ENCODE peak calls at places on chromosomes 3 and 15, in four cellular contexts. M is IMR-90, R is MM.1S, K is fibroblast of lung. H is an unnamed sample.
A peak's percentile ranks its signal among the peaks of the same experiment; 100 is the strongest.

GRCh38 chr3:186070996-186071395 is 37.9 kb downstream of the ETV5 start:
- DNase-seq in M (peak; percentile 16), R (no peak), K (peak; percentile 50), H (no peak)

GRCh38 chr3:160928183-160928718 is 172.2 kb downstream of the PPM1L start:
- DNase-seq in M (no peak), R (no peak), K (no peak), H (no peak)

GRCh38 chr3:172856766-172857742 is 106.5 kb downstream of the ECT2 start:
- DNase-seq in M (no peak), R (no peak), K (no peak), H (no peak)

GRCh38 chr3:85524104-85524503 is 565.3 kb downstream of the CADM2 start:
- DNase-seq in M (no peak), R (no peak), K (no peak), H (no peak)

GRCh38 chr15:93027413-93027812 is 61.6 kb downstream of the RGMA start:
- DNase-seq in M (no peak), R (no peak), K (peak; percentile 47), H (no peak)

GRCh38 chr3:127768346-127769008 is 53.8 kb downstream of the MGLL start:
- DNase-seq in M (peak; percentile 99), R (no peak), K (peak; percentile 98), H (peak; percentile 95)

GRCh38 chr15:79372428-79372827 is 59.7 kb upstream of the MINAR1 start:
- DNase-seq in M (no peak), R (no peak), K (no peak), H (no peak)

GRCh38 chr15:98834976-98835375 is 172.6 kb downstream of the PGPEP1L start:
- DNase-seq in M (no peak), R (no peak), K (no peak), H (no peak)

GRCh38 chr3:64355473-64355872 is 130.2 kb upstream of the PRICKLE2 start:
- DNase-seq in M (peak; percentile 67), R (no peak), K (peak; percentile 46), H (no peak)

GRCh38 chr15:90691982-90692773 is 25.0 kb upstream of the BLM start:
- DNase-seq in M (no peak), R (no peak), K (no peak), H (no peak)

GRCh38 chr3:28867836-28868235 is 413.0 kb upstream of the RBMS3 start:
- DNase-seq in M (no peak), R (no peak), K (no peak), H (no peak)

GRCh38 chr3:71148455-71149060 is 435.0 kb downstream of the FOXP1 start:
- DNase-seq in M (no peak), R (no peak), K (no peak), H (no peak)

GRCh38 chr15:77019476-77020331 is 24.8 kb downstream of the PSTPIP1 start:
- DNase-seq in M (peak; percentile 60), R (no peak), K (no peak), H (no peak)

GRCh38 chr3:142898346-142899213 is 9.7 kb upstream of the PCOLCE2 start:
- DNase-seq in M (no peak), R (no peak), K (no peak), H (no peak)

GRCh38 chr3:168812234-168812633 is 716.5 kb upstream of the GOLIM4 start:
- DNase-seq in M (no peak), R (no peak), K (peak; percentile 17), H (peak; percentile 26)

GRCh38 chr3:147419062-147419701 is 10.0 kb downstream of the ZIC1 start:
- DNase-seq in M (peak; percentile 15), R (peak; percentile 83), K (peak; percentile 57), H (peak; percentile 52)

GRCh38 chr3:179949869-179950268 is 86.9 kb downstream of the PEX5L start:
- DNase-seq in M (no peak), R (no peak), K (no peak), H (no peak)

GRCh38 chr3:16289144-16289889 is 24.3 kb downstream of the OXNAD1 start:
- DNase-seq in M (peak; percentile 40), R (no peak), K (no peak), H (peak; percentile 57)

GRCh38 chr15:36469567-36469966 is 109.9 kb upstream of the CDIN1 start:
- DNase-seq in M (peak; percentile 73), R (no peak), K (peak; percentile 47), H (peak; percentile 42)

GRCh38 chr3:74643636-74644035 is 29.2 kb upstream of the CNTN3 start:
- DNase-seq in M (peak; percentile 65), R (no peak), K (peak; percentile 86), H (no peak)

GRCh38 chr3:46981932-46982471 is 2.5 kb downstream of the NBEAL2 start:
- DNase-seq in M (no peak), R (no peak), K (no peak), H (no peak)

GRCh38 chr3:112376996-112377395 is 44.0 kb downstream of the CD200 start:
- DNase-seq in M (peak; percentile 87), R (no peak), K (peak; percentile 33), H (no peak)

GRCh38 chr3:177437513-177438337 is 240.4 kb upstream of the TBL1XR1 start:
- DNase-seq in M (no peak), R (no peak), K (no peak), H (no peak)

GRCh38 chr3:29420106-29420505 is 139.2 kb downstream of the RBMS3 start:
- DNase-seq in M (peak; percentile 35), R (no peak), K (no peak), H (no peak)

GRCh38 chr3:138492980-138493675 is 58.7 kb downstream of the ESYT3 start:
- DNase-seq in M (no peak), R (no peak), K (no peak), H (no peak)

GRCh38 chr3:182435860-182436259 is 357.4 kb upstream of the ATP11B start:
- DNase-seq in M (no peak), R (no peak), K (no peak), H (no peak)

GRCh38 chr3:193944161-193944884 is 191.6 kb upstream of the HES1 start:
- DNase-seq in M (no peak), R (no peak), K (no peak), H (no peak)

GRCh38 chr3:177777699-177778098 is 580.4 kb upstream of the TBL1XR1 start:
- DNase-seq in M (peak; percentile 56), R (peak; percentile 72), K (peak; percentile 67), H (no peak)

GRCh38 chr3:41199866-41200668 is 762 bp downstream of the CTNNB1 start:
- DNase-seq in M (no peak), R (peak; percentile 36), K (peak; percentile 31), H (peak; percentile 65)

GRCh38 chr3:195100903-195101591 is 169.9 kb downstream of the XXYLT1 start:
- DNase-seq in M (peak; percentile 55), R (no peak), K (peak; percentile 19), H (peak; percentile 48)

GRCh38 chr15:40104865-40105516 is 3.7 kb downstream of the BMF start:
- DNase-seq in M (peak; percentile 79), R (peak; percentile 76), K (peak; percentile 88), H (peak; percentile 96)

GRCh38 chr3:41997702-41998551 is 36.0 kb upstream of the ULK4 start:
- DNase-seq in M (peak; percentile 3), R (peak; percentile 28), K (peak; percentile 15), H (peak; percentile 56)

GRCh38 chr15:55403531-55403930 is 4.6 kb downstream of the CCPG1 start:
- DNase-seq in M (peak; percentile 49), R (peak; percentile 85), K (peak; percentile 82), H (peak; percentile 75)

DNA sequence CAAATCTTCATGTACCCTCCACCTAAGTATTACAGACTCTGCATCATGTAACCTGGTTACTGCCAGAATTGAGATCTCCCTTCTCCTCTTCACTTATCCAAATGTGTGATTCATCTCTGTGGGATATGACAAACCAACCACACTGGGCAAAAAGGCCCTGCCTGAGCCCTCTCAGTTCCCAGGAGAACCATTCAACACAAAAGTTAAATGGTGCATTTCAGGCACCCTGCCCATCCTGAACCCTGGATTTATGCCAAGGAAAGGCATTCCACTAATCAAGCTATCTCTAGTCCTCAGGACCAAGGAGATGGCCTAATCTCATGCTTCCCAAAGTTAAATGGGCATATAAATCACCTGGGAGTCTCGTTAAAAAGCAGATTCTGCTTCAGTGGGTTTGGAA is 108.5 kb downstream of the TNIK start:
- DNase-seq in M (peak; percentile 92), R (no peak), K (peak; percentile 86), H (peak; percentile 49)
- H3K4me1 ChIP-seq in M (peaks cover 3% of the 10 kb centered on the region), R (no peaks in the 10 kb centered on the region), K (peaks cover 11% of the 10 kb centered on the region), H (peaks cover 36% of the 10 kb centered on the region)

GRCh38 chr15:26472661-26473060 is 300.2 kb downstream of the GABRB3 start:
- DNase-seq in M (no peak), R (no peak), K (no peak), H (no peak)
- H3K9me3 ChIP-seq in M (peaks cover 14% of the 10 kb centered on the region), R (no peaks in the 10 kb centered on the region), K (no peaks in the 10 kb centered on the region), H (peaks cover 15% of the 10 kb centered on the region)

DNA sequence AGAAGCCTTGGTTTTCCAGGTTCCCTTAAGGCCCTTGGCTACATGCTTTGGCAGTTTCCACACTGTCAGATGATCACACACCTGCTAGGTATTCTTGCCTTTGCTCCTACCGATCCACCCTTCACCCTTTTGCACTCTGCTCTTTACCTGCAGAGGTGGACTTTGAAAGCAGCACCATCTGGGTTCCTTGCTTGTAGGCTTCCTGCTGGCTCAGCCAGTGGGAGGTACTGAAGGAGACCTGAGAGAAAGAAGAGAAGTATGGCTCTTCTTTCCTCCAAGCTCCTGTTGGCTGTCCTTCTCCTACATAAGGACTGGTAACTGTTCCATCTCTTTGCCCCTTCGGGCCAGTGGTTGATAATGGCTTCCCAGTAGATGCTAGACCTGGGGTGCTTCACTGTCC is 7.2 kb upstream of the ZNF592 start:
- DNase-seq in M (no peak), R (peak; percentile 51), K (no peak), H (no peak)
- H3K9ac ChIP-seq in M (no peak overlapping the region), R (no peak overlapping the region), K (no peak overlapping the region), H (no peak overlapping the region)

GRCh38 chr3:132242790-132243189 is 74.4 kb upstream of the ACP3 start:
- DNase-seq in M (no peak), R (no peak), K (no peak), H (no peak)
- H3K4me1 ChIP-seq in M (peaks cover 2% of the 10 kb centered on the region), R (peaks cover 17% of the 10 kb centered on the region), K (no peaks in the 10 kb centered on the region), H (peaks cover 4% of the 10 kb centered on the region)

GRCh38 chr15:27806396-27806795 is 292.7 kb downstream of the OCA2 start:
- DNase-seq in M (no peak), R (no peak), K (no peak), H (no peak)

GRCh38 chr15:27804569-27805260 is 294.4 kb downstream of the OCA2 start:
- DNase-seq in M (no peak), R (no peak), K (no peak), H (no peak)

GRCh38 chr15:27813139-27813538 is 286.0 kb downstream of the OCA2 start:
- DNase-seq in M (no peak), R (no peak), K (no peak), H (no peak)

GRCh38 chr15:27805261-27806220 is 293.6 kb downstream of the OCA2 start:
- DNase-seq in M (no peak), R (no peak), K (no peak), H (no peak)

GRCh38 chr15:27808182-27808581 is 290.9 kb downstream of the OCA2 start:
- DNase-seq in M (no peak), R (no peak), K (no peak), H (no peak)
- H3K9me3 ChIP-seq in M (peaks cover 35% of the 10 kb centered on the region), R (no peaks in the 10 kb centered on the region), K (no peaks in the 10 kb centered on the region), H (no peaks in the 10 kb centered on the region)